ENCODE peak calls at places on chromosomes 4 and X, in eight cellular contexts. One of them, this sample, is unnamed. For H3K4me1, the result is how much of the 10 kb centered on the place peaks cover.

GRCh38 chr4:142402925-142403324 is 443.2 kb downstream of the INPP4B start:
- DNase-seq in A549: no peak
- DNase-seq in CD4-positive, CD25-positive, alpha-beta regulatory T cell: peak
- DNase-seq in PC-3: peak
- DNase-seq in GM23248: peak
- DNase-seq in adrenal gland: peak
- DNase-seq in tibial nerve: peak
- DNase-seq in naive thymus-derived CD4-positive, alpha-beta T cell: no peak
- DNase-seq in this sample: no peak

GRCh38 chr4:169668069-169668721 is 47.8 kb downstream of the CLCN3 start:
- DNase-seq in A549: no peak
- DNase-seq in CD4-positive, CD25-positive, alpha-beta regulatory T cell: no peak
- DNase-seq in PC-3: no peak
- DNase-seq in GM23248: no peak
- DNase-seq in adrenal gland: no peak
- DNase-seq in tibial nerve: no peak
- DNase-seq in naive thymus-derived CD4-positive, alpha-beta T cell: no peak
- DNase-seq in this sample: no peak

GRCh38 chrX:69503835-69504625 is at the start of gene NALF2:
- DNase-seq in A549: peak
- DNase-seq in CD4-positive, CD25-positive, alpha-beta regulatory T cell: peak
- DNase-seq in PC-3: peak
- DNase-seq in GM23248: peak
- DNase-seq in adrenal gland: peak
- DNase-seq in tibial nerve: no peak
- DNase-seq in naive thymus-derived CD4-positive, alpha-beta T cell: no peak
- DNase-seq in this sample: no peak

GRCh38 chr4:1469043-1469442 is 62.8 kb upstream of the NKX1-1 start:
- DNase-seq in A549: no peak
- DNase-seq in CD4-positive, CD25-positive, alpha-beta regulatory T cell: no peak
- DNase-seq in PC-3: no peak
- DNase-seq in GM23248: no peak
- DNase-seq in adrenal gland: no peak
- DNase-seq in tibial nerve: no peak
- DNase-seq in naive thymus-derived CD4-positive, alpha-beta T cell: no peak
- DNase-seq in this sample: no peak

GRCh38 chr4:21893136-21893535 is 55.4 kb downstream of the KCNIP4 start:
- DNase-seq in A549: no peak
- DNase-seq in CD4-positive, CD25-positive, alpha-beta regulatory T cell: no peak
- DNase-seq in PC-3: no peak
- DNase-seq in GM23248: peak
- DNase-seq in adrenal gland: no peak
- DNase-seq in tibial nerve: no peak
- DNase-seq in naive thymus-derived CD4-positive, alpha-beta T cell: no peak
- DNase-seq in this sample: no peak

GRCh38 chrX:13001097-13001496 is 26.2 kb downstream of the TMSB4X start:
- DNase-seq in A549: no peak
- DNase-seq in CD4-positive, CD25-positive, alpha-beta regulatory T cell: no peak
- DNase-seq in PC-3: peak
- DNase-seq in GM23248: no peak
- DNase-seq in adrenal gland: no peak
- DNase-seq in tibial nerve: no peak
- DNase-seq in naive thymus-derived CD4-positive, alpha-beta T cell: no peak
- DNase-seq in this sample: no peak

GRCh38 chrX:44462851-44463250 is 79.8 kb downstream of the FUNDC1 start:
- DNase-seq in A549: no peak
- DNase-seq in CD4-positive, CD25-positive, alpha-beta regulatory T cell: no peak
- DNase-seq in PC-3: no peak
- DNase-seq in GM23248: peak
- DNase-seq in adrenal gland: peak
- DNase-seq in tibial nerve: no peak
- DNase-seq in naive thymus-derived CD4-positive, alpha-beta T cell: no peak
- DNase-seq in this sample: no peak

GRCh38 chr4:51895816-51896408 is 53.0 kb downstream of the DCUN1D4 start:
- DNase-seq in A549: peak
- DNase-seq in CD4-positive, CD25-positive, alpha-beta regulatory T cell: peak
- DNase-seq in PC-3: peak
- DNase-seq in GM23248: peak
- DNase-seq in adrenal gland: peak
- DNase-seq in tibial nerve: peak
- DNase-seq in naive thymus-derived CD4-positive, alpha-beta T cell: no peak
- DNase-seq in this sample: peak

GRCh38 chr4:19375405-19375804 is 876.3 kb upstream of the SLIT2 start:
- DNase-seq in A549: no peak
- DNase-seq in CD4-positive, CD25-positive, alpha-beta regulatory T cell: no peak
- DNase-seq in PC-3: no peak
- DNase-seq in GM23248: no peak
- DNase-seq in adrenal gland: no peak
- DNase-seq in tibial nerve: no peak
- DNase-seq in naive thymus-derived CD4-positive, alpha-beta T cell: no peak
- DNase-seq in this sample: no peak

GRCh38 chr4:7410470-7410869 is 24.3 kb downstream of the PSAPL1 start:
- DNase-seq in A549: no peak
- DNase-seq in CD4-positive, CD25-positive, alpha-beta regulatory T cell: no peak
- DNase-seq in PC-3: no peak
- DNase-seq in GM23248: no peak
- DNase-seq in adrenal gland: no peak
- DNase-seq in tibial nerve: no peak
- DNase-seq in naive thymus-derived CD4-positive, alpha-beta T cell: no peak
- DNase-seq in this sample: no peak

GRCh38 chr4:7785017-7785416 is 154.6 kb downstream of the AFAP1 start:
- DNase-seq in A549: no peak
- DNase-seq in CD4-positive, CD25-positive, alpha-beta regulatory T cell: peak
- DNase-seq in PC-3: no peak
- DNase-seq in GM23248: peak
- DNase-seq in adrenal gland: peak
- DNase-seq in tibial nerve: no peak
- DNase-seq in naive thymus-derived CD4-positive, alpha-beta T cell: no peak
- DNase-seq in this sample: no peak

GRCh38 chrX:129984196-129984962 is 1.9 kb downstream of the BCORL1 start:
- DNase-seq in A549: peak
- DNase-seq in CD4-positive, CD25-positive, alpha-beta regulatory T cell: peak
- DNase-seq in PC-3: no peak
- DNase-seq in GM23248: peak
- DNase-seq in adrenal gland: peak
- DNase-seq in tibial nerve: no peak
- DNase-seq in naive thymus-derived CD4-positive, alpha-beta T cell: no peak
- DNase-seq in this sample: no peak

GRCh38 chrX:10859353-10859752 is 239.0 kb upstream of the MID1 start:
- DNase-seq in A549: no peak
- DNase-seq in CD4-positive, CD25-positive, alpha-beta regulatory T cell: no peak
- DNase-seq in PC-3: no peak
- DNase-seq in GM23248: no peak
- DNase-seq in adrenal gland: no peak
- DNase-seq in tibial nerve: no peak
- DNase-seq in naive thymus-derived CD4-positive, alpha-beta T cell: no peak
- DNase-seq in this sample: no peak

GRCh38 chr4:137359691-137360315 is 172.5 kb downstream of the PCDH18 start:
- DNase-seq in A549: no peak
- DNase-seq in CD4-positive, CD25-positive, alpha-beta regulatory T cell: no peak
- DNase-seq in PC-3: no peak
- DNase-seq in GM23248: peak
- DNase-seq in adrenal gland: no peak
- DNase-seq in tibial nerve: no peak
- DNase-seq in naive thymus-derived CD4-positive, alpha-beta T cell: no peak
- DNase-seq in this sample: no peak

GRCh38 chr4:67014592-67014991 is 530.7 kb downstream of the CENPC start:
- DNase-seq in A549: no peak
- DNase-seq in CD4-positive, CD25-positive, alpha-beta regulatory T cell: no peak
- DNase-seq in PC-3: no peak
- DNase-seq in GM23248: no peak
- DNase-seq in adrenal gland: no peak
- DNase-seq in tibial nerve: no peak
- DNase-seq in naive thymus-derived CD4-positive, alpha-beta T cell: no peak
- DNase-seq in this sample: no peak

GRCh38 chrX:110966839-110967238 is 129.2 kb upstream of the PAK3 start:
- DNase-seq in A549: no peak
- DNase-seq in CD4-positive, CD25-positive, alpha-beta regulatory T cell: no peak
- DNase-seq in PC-3: no peak
- DNase-seq in GM23248: peak
- DNase-seq in adrenal gland: no peak
- DNase-seq in tibial nerve: no peak
- DNase-seq in naive thymus-derived CD4-positive, alpha-beta T cell: no peak
- DNase-seq in this sample: no peak

GRCh38 chr4:101136373-101137370 is 210.7 kb downstream of the PPP3CA start:
- DNase-seq in A549: no peak
- DNase-seq in CD4-positive, CD25-positive, alpha-beta regulatory T cell: no peak
- DNase-seq in PC-3: peak
- DNase-seq in GM23248: no peak
- DNase-seq in adrenal gland: no peak
- DNase-seq in tibial nerve: no peak
- DNase-seq in naive thymus-derived CD4-positive, alpha-beta T cell: no peak
- DNase-seq in this sample: no peak

GRCh38 chr4:53702334-53703266 is 111.3 kb upstream of the LNX1 start:
- DNase-seq in A549: peak
- DNase-seq in CD4-positive, CD25-positive, alpha-beta regulatory T cell: peak
- DNase-seq in PC-3: peak
- DNase-seq in GM23248: peak
- DNase-seq in adrenal gland: peak
- DNase-seq in tibial nerve: peak
- DNase-seq in naive thymus-derived CD4-positive, alpha-beta T cell: no peak
- DNase-seq in this sample: peak

GRCh38 chr4:3226467-3226866 is 22.5 kb upstream of the MSANTD1 start:
- DNase-seq in A549: no peak
- DNase-seq in CD4-positive, CD25-positive, alpha-beta regulatory T cell: no peak
- DNase-seq in PC-3: no peak
- DNase-seq in GM23248: no peak
- DNase-seq in adrenal gland: peak
- DNase-seq in tibial nerve: no peak
- DNase-seq in naive thymus-derived CD4-positive, alpha-beta T cell: no peak
- DNase-seq in this sample: no peak

GRCh38 chr4:84917869-84918600 is 48.5 kb downstream of the WDFY3 start:
- DNase-seq in A549: no peak
- DNase-seq in CD4-positive, CD25-positive, alpha-beta regulatory T cell: no peak
- DNase-seq in PC-3: no peak
- DNase-seq in GM23248: peak
- DNase-seq in adrenal gland: no peak
- DNase-seq in tibial nerve: no peak
- DNase-seq in naive thymus-derived CD4-positive, alpha-beta T cell: no peak
- DNase-seq in this sample: no peak

GRCh38 chr4:84915396-84915780 is 51.1 kb downstream of the WDFY3 start:
- DNase-seq in A549: no peak
- DNase-seq in CD4-positive, CD25-positive, alpha-beta regulatory T cell: no peak
- DNase-seq in PC-3: no peak
- DNase-seq in GM23248: no peak
- DNase-seq in adrenal gland: no peak
- DNase-seq in tibial nerve: no peak
- DNase-seq in naive thymus-derived CD4-positive, alpha-beta T cell: no peak
- DNase-seq in this sample: no peak

GRCh38 chr4:84914686-84915395 is 51.6 kb downstream of the WDFY3 start:
- DNase-seq in A549: no peak
- DNase-seq in CD4-positive, CD25-positive, alpha-beta regulatory T cell: no peak
- DNase-seq in PC-3: no peak
- DNase-seq in GM23248: no peak
- DNase-seq in adrenal gland: no peak
- DNase-seq in tibial nerve: no peak
- DNase-seq in naive thymus-derived CD4-positive, alpha-beta T cell: no peak
- DNase-seq in this sample: no peak

GRCh38 chr4:84917087-84917821 is 49.2 kb downstream of the WDFY3 start:
- DNase-seq in A549: no peak
- DNase-seq in CD4-positive, CD25-positive, alpha-beta regulatory T cell: no peak
- DNase-seq in PC-3: no peak
- DNase-seq in GM23248: peak
- DNase-seq in adrenal gland: no peak
- DNase-seq in tibial nerve: no peak
- DNase-seq in naive thymus-derived CD4-positive, alpha-beta T cell: no peak
- DNase-seq in this sample: no peak

GRCh38 chr4:84916233-84916632 is 50.3 kb downstream of the WDFY3 start:
- DNase-seq in A549: no peak
- DNase-seq in CD4-positive, CD25-positive, alpha-beta regulatory T cell: no peak
- DNase-seq in PC-3: no peak
- DNase-seq in GM23248: no peak
- DNase-seq in adrenal gland: no peak
- DNase-seq in tibial nerve: no peak
- DNase-seq in naive thymus-derived CD4-positive, alpha-beta T cell: no peak
- DNase-seq in this sample: no peak
- H3K27ac ChIP-seq in A549: no peak
- H3K27ac ChIP-seq in CD4-positive, CD25-positive, alpha-beta regulatory T cell: no peak
- H3K27ac ChIP-seq in PC-3: no peak
- H3K27ac ChIP-seq in GM23248: no peak
- H3K27ac ChIP-seq in adrenal gland: no peak
- H3K27ac ChIP-seq in tibial nerve: no peak
- H3K27ac ChIP-seq in naive thymus-derived CD4-positive, alpha-beta T cell: no peak
- H3K27ac ChIP-seq in this sample: no peak

DNA sequence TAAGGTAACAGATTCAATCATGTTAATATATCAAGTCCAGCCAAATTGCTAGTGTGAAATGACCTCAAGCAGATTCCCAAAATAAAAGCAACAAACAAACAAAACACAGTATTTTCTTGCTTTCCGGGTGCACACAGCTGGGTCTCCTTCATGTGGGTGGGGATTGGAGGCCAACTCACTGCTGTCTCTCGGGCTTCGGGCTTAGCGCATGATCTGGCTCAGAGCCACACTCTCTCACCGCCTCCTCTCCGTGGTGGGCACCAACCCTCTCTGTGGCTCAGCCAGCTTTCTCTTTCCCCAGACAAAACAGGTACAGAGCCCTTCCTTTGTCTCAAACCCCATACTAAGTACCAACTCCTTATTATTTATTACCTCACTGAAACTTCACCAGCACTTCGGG is 2.9 kb upstream of the REELD1 start:
- DNase-seq in A549: no peak
- DNase-seq in CD4-positive, CD25-positive, alpha-beta regulatory T cell: no peak
- DNase-seq in PC-3: no peak
- DNase-seq in GM23248: peak
- DNase-seq in adrenal gland: no peak
- DNase-seq in tibial nerve: no peak
- DNase-seq in naive thymus-derived CD4-positive, alpha-beta T cell: no peak
- DNase-seq in this sample: no peak
- H3K4me1 ChIP-seq in A549: under half
- H3K4me1 ChIP-seq in CD4-positive, CD25-positive, alpha-beta regulatory T cell: under half
- H3K4me1 ChIP-seq in PC-3: under half
- H3K4me1 ChIP-seq in GM23248: under half
- H3K4me1 ChIP-seq in adrenal gland: under half
- H3K4me1 ChIP-seq in tibial nerve: under half
- H3K4me1 ChIP-seq in naive thymus-derived CD4-positive, alpha-beta T cell: under half
- H3K4me1 ChIP-seq in this sample: under half

DNA sequence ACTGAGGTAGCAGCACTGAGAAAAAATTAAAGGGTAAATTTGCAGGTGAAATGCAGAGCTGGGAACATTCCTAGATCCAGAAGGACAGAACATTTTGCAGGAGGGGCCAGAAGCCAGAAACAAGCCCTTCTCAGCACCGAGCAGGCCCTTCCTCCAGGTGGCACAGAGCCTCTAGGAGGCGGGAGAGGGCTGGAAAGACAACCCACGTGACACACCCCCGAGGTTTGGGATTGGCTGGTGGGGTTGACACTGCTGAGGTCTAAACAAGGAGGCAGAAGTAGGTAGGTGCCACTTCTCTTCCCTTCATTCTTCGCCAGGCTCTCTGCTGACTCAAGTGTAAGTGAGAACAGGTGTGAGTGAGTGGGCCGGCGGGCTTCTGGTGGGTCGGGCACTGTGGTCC is at the start of gene PAGE4:
- DNase-seq in A549: no peak
- DNase-seq in CD4-positive, CD25-positive, alpha-beta regulatory T cell: no peak
- DNase-seq in PC-3: peak
- DNase-seq in GM23248: no peak
- DNase-seq in adrenal gland: no peak
- DNase-seq in tibial nerve: no peak
- DNase-seq in naive thymus-derived CD4-positive, alpha-beta T cell: no peak
- DNase-seq in this sample: no peak
- H3K27ac ChIP-seq in A549: no peak
- H3K27ac ChIP-seq in CD4-positive, CD25-positive, alpha-beta regulatory T cell: no peak
- H3K27ac ChIP-seq in PC-3: no peak
- H3K27ac ChIP-seq in GM23248: no peak
- H3K27ac ChIP-seq in adrenal gland: no peak
- H3K27ac ChIP-seq in tibial nerve: no peak
- H3K27ac ChIP-seq in naive thymus-derived CD4-positive, alpha-beta T cell: no peak
- H3K27ac ChIP-seq in this sample: no peak

GRCh38 chr4:139550724-139551429 is 5.1 kb downstream of the SETD7 start:
- DNase-seq in A549: no peak
- DNase-seq in CD4-positive, CD25-positive, alpha-beta regulatory T cell: no peak
- DNase-seq in PC-3: no peak
- DNase-seq in GM23248: peak
- DNase-seq in adrenal gland: peak
- DNase-seq in tibial nerve: no peak
- DNase-seq in naive thymus-derived CD4-positive, alpha-beta T cell: no peak
- DNase-seq in this sample: peak
- H3K4me1 ChIP-seq in A549: half or more
- H3K4me1 ChIP-seq in CD4-positive, CD25-positive, alpha-beta regulatory T cell: under half
- H3K4me1 ChIP-seq in PC-3: under half
- H3K4me1 ChIP-seq in GM23248: under half
- H3K4me1 ChIP-seq in adrenal gland: half or more
- H3K4me1 ChIP-seq in tibial nerve: half or more
- H3K4me1 ChIP-seq in naive thymus-derived CD4-positive, alpha-beta T cell: under half
- H3K4me1 ChIP-seq in this sample: under half